ENCODE peak calls at places on chromosomes 3 and 15, in six cellular contexts. T is HTR-8/SVneo; O is brain microvascular endothelial cell; Y is activated CD4-positive, alpha-beta T cell treated with anti-CD3 and anti-CD28 coated beads, Interleukin-2, amount 50 U/mL, for 1 hour; D is GM12891; K is midbrain. R is an unnamed sample.

GRCh38 chr15:39468341-39468740 is 112.5 kb upstream of the THBS1 start:
- DNase-seq in K (no peak), Y (no peak), T (no peak), O (no peak), D (no peak), R (no peak)

GRCh38 chr15:49887604-49888340 is 231.3 kb downstream of the ATP8B4 start:
- DNase-seq in K (no peak), O (no peak), T (no peak), Y (no peak), D (no peak), R (no peak)

GRCh38 chr3:66828303-66828702 is 169.8 kb upstream of the KBTBD8 start:
- DNase-seq in K (no peak), T (no peak), O (no peak), D (no peak), Y (no peak), R (no peak)

GRCh38 chr3:61808999-61809398 is 247.6 kb downstream of the PTPRG start:
- DNase-seq in T (no peak), Y (no peak), O (no peak), K (no peak), D (no peak), R (no peak)

GRCh38 chr15:67809866-67810265 is 15.4 kb upstream of the SKOR1 start:
- DNase-seq in O (no peak), T (no peak), K (no peak), D (no peak), Y (no peak), R (no peak)

GRCh38 chr15:62782100-62782791 is 260.3 kb upstream of the TPM1 start:
- DNase-seq in Y (no peak), K (peak; percentile 83), O (peak; percentile 75), D (peak; percentile 16), T (peak; percentile 72), R (peak; percentile 79)

GRCh38 chr3:138438896-138439295 is 4.5 kb downstream of the ESYT3 start:
- DNase-seq in K (no peak), O (no peak), Y (no peak), T (no peak), D (no peak), R (no peak)

GRCh38 chr3:188546835-188547670 is 393.1 kb downstream of the LPP start:
- DNase-seq in Y (no peak), K (no peak), D (no peak), O (peak; percentile 37), T (no peak), R (no peak)

GRCh38 chr3:115999598-115999997 is 376.3 kb downstream of the GAP43 start:
- DNase-seq in O (no peak), K (no peak), D (no peak), Y (no peak), T (no peak), R (peak; percentile 8)

GRCh38 chr3:40718681-40719080 is 193.9 kb downstream of the ZNF621 start:
- DNase-seq in Y (no peak), T (no peak), D (peak; percentile 28), O (no peak), K (no peak), R (no peak)

GRCh38 chr15:61227269-61228024 is 1.7 kb downstream of the RORA start:
- DNase-seq in T (peak; percentile 53), D (no peak), O (peak; percentile 41), K (no peak), Y (no peak), R (peak; percentile 75)

GRCh38 chr15:65393091-65393490 is 15.3 kb upstream of the IGDCC3 start:
- DNase-seq in O (no peak), K (no peak), Y (no peak), D (no peak), T (no peak), R (no peak)

GRCh38 chr3:67109651-67110204 is 111.6 kb downstream of the KBTBD8 start:
- DNase-seq in D (no peak), Y (no peak), T (peak; percentile 18), K (peak; percentile 21), O (peak; percentile 75), R (no peak)

GRCh38 chr3:74281705-74282104 is 332.8 kb downstream of the CNTN3 start:
- DNase-seq in D (no peak), T (no peak), K (no peak), O (no peak), Y (no peak), R (no peak)

GRCh38 chr3:46361408-46362283 is 7.7 kb downstream of the CCR2 start:
- DNase-seq in K (no peak), Y (no peak), O (no peak), T (peak; percentile 19), D (no peak), R (no peak)

GRCh38 chr15:75673426-75674247 is 25.9 kb downstream of the SNX33 start:
- DNase-seq in O (peak; percentile 83), T (no peak), K (no peak), D (no peak), Y (no peak), R (no peak)

GRCh38 chr15:47993051-47993450 is 127.7 kb upstream of the SLC24A5 start:
- DNase-seq in O (no peak), Y (no peak), D (no peak), T (no peak), K (no peak), R (no peak)

GRCh38 chr3:72317491-72317890 is 530.8 kb downstream of the SHQ1 start:
- DNase-seq in T (no peak), K (no peak), O (peak; percentile 12), D (no peak), Y (no peak), R (no peak)

GRCh38 chr3:3170998-3171397 is 8.5 kb downstream of the CRBN start:
- DNase-seq in Y (no peak), K (peak; percentile 23), D (no peak), O (no peak), T (no peak), R (peak; percentile 23)

GRCh38 chr15:75606711-75607684 is 18.5 kb downstream of the SNUPN start:
- DNase-seq in T (no peak), Y (no peak), O (peak; percentile 29), K (no peak), D (no peak), R (no peak)

GRCh38 chr3:188594137-188594536 is 440.2 kb downstream of the LPP start:
- DNase-seq in Y (no peak), D (no peak), K (peak; percentile 59), O (peak; percentile 83), T (no peak), R (no peak)

GRCh38 chr3:82384176-82384575 is 622.7 kb upstream of the GBE1 start:
- DNase-seq in Y (no peak), K (no peak), O (no peak), T (no peak), D (no peak), R (no peak)

GRCh38 chr3:43620953-43621405 is 832 bp downstream of the ANO10 start:
- DNase-seq in O (peak; percentile 20), D (no peak), Y (no peak), T (no peak), K (no peak), R (peak; percentile 13)

GRCh38 chr15:28456476-28457395 is 76.0 kb downstream of the GOLGA8G start:
- DNase-seq in O (no peak), D (no peak), Y (peak; percentile 0), T (no peak), K (no peak), R (no peak)

GRCh38 chr15:68252925-68253534 is 23.5 kb upstream of the CLN6 start:
- DNase-seq in O (peak; percentile 74), D (peak; percentile 32), K (peak; percentile 74), Y (peak; percentile 21), T (peak; percentile 77), R (peak; percentile 84)

GRCh38 chr3:146653978-146654377 is 48.8 kb upstream of the PLSCR5 start:
- DNase-seq in T (no peak), K (no peak), Y (no peak), O (no peak), D (no peak), R (no peak)

GRCh38 chr3:156898296-156898880 is 72.2 kb downstream of the LEKR1 start:
- DNase-seq in K (no peak), D (no peak), O (no peak), T (no peak), Y (no peak), R (no peak)

GRCh38 chr3:40583691-40584090 is 58.9 kb downstream of the ZNF621 start:
- DNase-seq in O (no peak), K (no peak), Y (no peak), D (no peak), T (no peak), R (no peak)

GRCh38 chr3:185317674-185318073 is 45.3 kb upstream of the MAP3K13 start:
- DNase-seq in K (no peak), Y (no peak), D (no peak), O (no peak), T (no peak), R (no peak)

GRCh38 chr3:195197764-195198423 is 73.1 kb downstream of the XXYLT1 start:
- DNase-seq in K (no peak), Y (no peak), D (no peak), O (peak; percentile 70), T (peak; percentile 38), R (no peak)

GRCh38 chr15:88022711-88023110 is 233.8 kb downstream of the NTRK3 start:
- DNase-seq in T (no peak), D (no peak), O (no peak), K (no peak), Y (no peak), R (no peak)

GRCh38 chr3:123066896-123067688 is at the start of gene PDIA5:
- DNase-seq in K (peak; percentile 91), T (peak; percentile 95), D (peak; percentile 84), Y (peak; percentile 26), O (peak; percentile 89), R (peak; percentile 84)

GRCh38 chr15:74906193-74906449 is 530 bp downstream of the FAM219B start:
- DNase-seq in D (no peak), Y (peak; percentile 8), K (peak; percentile 67), O (peak; percentile 18), T (no peak), R (peak; percentile 37)

GRCh38 chr3:24129549-24129948 is 184.5 kb downstream of the NR1D2 start:
- DNase-seq in D (no peak), Y (no peak), O (no peak), T (no peak), K (no peak), R (peak; percentile 8)

GRCh38 chr3:173690542-173690941 is 293.0 kb downstream of the NLGN1 start:
- DNase-seq in D (no peak), T (no peak), K (no peak), Y (no peak), O (no peak), R (no peak)

GRCh38 chr3:133595341-133595740 is 21.9 kb downstream of the CDV3 start:
- DNase-seq in K (no peak), Y (no peak), T (peak; percentile 32), D (no peak), O (no peak), R (no peak)